ENCODE peak calls at places on chromosomes 7 and 10, in five cellular contexts. Z, E, K, C and P are unnamed samples.

GRCh38 chr7:151722533-151722932 is 154.4 kb downstream of the PRKAG2 start:
- DNase-seq in Z (no peak), E (no peak), K (no peak), C (no peak), P (no peak)

GRCh38 chr7:1952169-1952760 is 280.5 kb downstream of the MAD1L1 start:
- DNase-seq in Z (no peak), E (no peak), K (no peak), C (no peak), P (no peak)

GRCh38 chr10:123160311-123160980 is 6.2 kb downstream of the BUB3 start:
- DNase-seq in Z (peak; percentile 73), E (no peak), K (no peak), C (no peak), P (no peak)

GRCh38 chr10:69317175-69318086 is 39.1 kb downstream of the HK1 start:
- DNase-seq in Z (peak; percentile 57), E (no peak), K (no peak), C (no peak), P (no peak)

GRCh38 chr10:118342638-118343020 is 505 bp upstream of the FAM204A start:
- DNase-seq in Z (no peak), E (no peak), K (no peak), C (no peak), P (no peak)

GRCh38 chr10:122113161-122113944 is 124.4 kb downstream of the TACC2 start:
- DNase-seq in Z (no peak), E (peak; percentile 88), K (peak; percentile 89), C (peak; percentile 86), P (no peak)

GRCh38 chr10:15748137-15748536 is 28.4 kb upstream of the ITGA8 start:
- DNase-seq in Z (no peak), E (no peak), K (no peak), C (no peak), P (no peak)

GRCh38 chr7:70040971-70041766 is 442.9 kb downstream of the AUTS2 start:
- DNase-seq in Z (peak; percentile 28), E (peak; percentile 5), K (no peak), C (no peak), P (no peak)

GRCh38 chr10:15791816-15792524 is 68.3 kb downstream of the MINDY3 start:
- DNase-seq in Z (no peak), E (no peak), K (no peak), C (no peak), P (no peak)

GRCh38 chr10:112839928-112840654 is 110.0 kb upstream of the TCF7L2 start:
- DNase-seq in Z (no peak), E (no peak), K (no peak), C (no peak), P (no peak)

GRCh38 chr10:73076361-73077183 is 20.1 kb downstream of the P4HA1 start:
- DNase-seq in Z (peak; percentile 27), E (no peak), K (no peak), C (no peak), P (no peak)

GRCh38 chr10:115432188-115432819 is 339.1 kb downstream of the ATRNL1 start:
- DNase-seq in Z (peak; percentile 2), E (peak; percentile 2), K (no peak), C (no peak), P (no peak)

GRCh38 chr7:87570178-87570577 is 30.5 kb downstream of the ABCB1 start:
- DNase-seq in Z (no peak), E (no peak), K (no peak), C (no peak), P (no peak)

GRCh38 chr7:2529161-2530075 is 9.8 kb downstream of the LFNG start:
- DNase-seq in Z (peak; percentile 76), E (peak; percentile 59), K (peak; percentile 89), C (no peak), P (no peak)

GRCh38 chr7:16007911-16008310 is 321.4 kb upstream of the MEOX2 start:
- DNase-seq in Z (no peak), E (no peak), K (no peak), C (no peak), P (no peak)

GRCh38 chr7:28708033-28708451 is 250.1 kb downstream of the TRIL start:
- DNase-seq in Z (no peak), E (no peak), K (no peak), C (no peak), P (no peak)
- H3K4me3 ChIP-seq in Z (no peak overlapping the region), E (no peak overlapping the region), K (no peak overlapping the region), C (peak overlapping the region; percentile 8), P (no peak overlapping the region)

GRCh38 chr7:121182281-121182680 is 146.5 kb upstream of the WNT16 start:
- DNase-seq in Z (no peak), E (no peak), K (no peak), C (no peak), P (no peak)

GRCh38 chr7:121186746-121187145 is 142.1 kb upstream of the WNT16 start:
- DNase-seq in Z (no peak), E (no peak), K (no peak), C (no peak), P (no peak)

GRCh38 chr7:121181357-121181756 is 147.4 kb upstream of the WNT16 start:
- DNase-seq in Z (no peak), E (no peak), K (no peak), C (no peak), P (no peak)

GRCh38 chr7:121180436-121181063 is 148.2 kb upstream of the WNT16 start:
- DNase-seq in Z (peak; percentile 90), E (no peak), K (no peak), C (no peak), P (no peak)

GRCh38 chr7:121182902-121183301 is 145.9 kb upstream of the WNT16 start:
- DNase-seq in Z (no peak), E (no peak), K (no peak), C (no peak), P (no peak)
- H3K4me1 ChIP-seq in Z (peaks cover 63% of the 10 kb centered on the region), E (no peaks in the 10 kb centered on the region), K (no peaks in the 10 kb centered on the region), C (no peaks in the 10 kb centered on the region), P (no peaks in the 10 kb centered on the region)

GRCh38 chr7:107152011-107152410 is 16.8 kb upstream of the HBP1 start:
- DNase-seq in Z (no peak), E (no peak), K (no peak), C (no peak), P (no peak)

GRCh38 chr7:107151538-107151937 is 17.3 kb upstream of the HBP1 start:
- DNase-seq in Z (no peak), E (no peak), K (no peak), C (no peak), P (no peak)

GRCh38 chr7:107158028-107158427 is 10.8 kb upstream of the HBP1 start:
- DNase-seq in Z (no peak), E (no peak), K (no peak), C (no peak), P (no peak)

GRCh38 chr7:107157091-107157490 is 11.7 kb upstream of the HBP1 start:
- DNase-seq in Z (no peak), E (no peak), K (no peak), C (no peak), P (no peak)

GRCh38 chr7:107154826-107155225 is 14.0 kb upstream of the HBP1 start:
- DNase-seq in Z (no peak), E (no peak), K (no peak), C (no peak), P (no peak)
- H3K27ac ChIP-seq in Z (no peak overlapping the region), E (no peak overlapping the region), K (no peak overlapping the region), C (no peak overlapping the region), P (no peak overlapping the region)

DNA sequence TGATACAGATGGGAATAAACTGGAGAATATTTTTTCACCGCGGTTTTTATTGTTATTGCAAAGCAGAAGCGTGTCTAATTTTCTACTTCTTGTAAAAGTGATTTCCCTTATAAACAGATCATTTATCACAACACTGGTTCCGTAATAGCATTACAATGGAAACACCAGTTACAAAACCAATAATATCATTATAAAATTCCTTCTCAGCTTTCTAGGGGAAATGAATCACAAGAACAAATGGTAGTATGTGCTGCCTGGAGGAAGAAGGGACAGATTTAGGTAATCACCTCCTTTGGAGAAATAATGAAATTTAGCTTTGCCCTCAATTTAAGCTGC is 2.4 kb upstream of the CCDC6 start:
- DNase-seq in Z (no peak), E (no peak), K (no peak), C (no peak), P (no peak)
- H3K4me3 ChIP-seq in Z (peak overlapping the region; percentile 100), E (peak overlapping the region; percentile 98), K (peak overlapping the region; percentile 75), C (peak overlapping the region; percentile 99), P (no peak overlapping the region)

DNA sequence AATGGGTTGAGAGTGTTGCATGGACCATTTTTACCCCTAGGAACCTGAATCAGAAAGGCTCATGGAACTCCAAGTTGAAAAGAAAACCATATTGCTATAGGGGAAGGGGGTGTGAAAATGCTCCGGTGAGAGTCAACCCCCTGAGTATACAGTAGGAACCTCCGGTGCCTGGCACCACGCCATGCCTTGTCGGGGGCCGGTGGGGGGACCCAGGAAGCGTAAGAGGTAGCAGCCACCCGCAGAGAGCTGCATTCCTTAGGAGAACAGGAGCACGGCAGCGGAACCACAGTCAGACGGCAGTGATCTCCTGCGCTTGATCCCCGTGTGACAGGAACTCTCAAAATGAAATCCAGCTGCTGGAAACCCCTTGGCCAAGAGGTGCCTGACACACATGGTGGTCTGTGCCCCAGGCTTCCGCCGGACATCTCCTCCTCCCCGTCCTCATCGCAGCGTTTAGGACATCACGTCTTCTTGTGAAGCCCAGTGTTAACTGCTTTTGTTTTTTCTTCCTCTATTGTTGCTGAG is 186.7 kb downstream of the CELF2 start:
- DNase-seq in Z (no peak), E (no peak), K (no peak), C (no peak), P (no peak)
- H3K4me1 ChIP-seq in Z (no peaks in the 10 kb centered on the region), E (no peaks in the 10 kb centered on the region), K (no peaks in the 10 kb centered on the region), C (peaks cover 3% of the 10 kb centered on the region), P (peaks cover 6% of the 10 kb centered on the region)

GRCh38 chr10:95437669-95438068 is 123.5 kb downstream of the SORBS1 start:
- DNase-seq in Z (no peak), E (no peak), K (no peak), C (no peak), P (no peak)

GRCh38 chr10:95430231-95430951 is 130.8 kb downstream of the SORBS1 start:
- DNase-seq in Z (peak; percentile 66), E (peak; percentile 70), K (no peak), C (peak; percentile 65), P (no peak)

GRCh38 chr10:95435548-95436279 is 125.5 kb downstream of the SORBS1 start:
- DNase-seq in Z (no peak), E (no peak), K (no peak), C (no peak), P (no peak)

GRCh38 chr10:95431900-95432342 is 129.2 kb downstream of the SORBS1 start:
- DNase-seq in Z (no peak), E (no peak), K (no peak), C (no peak), P (no peak)

DNA sequence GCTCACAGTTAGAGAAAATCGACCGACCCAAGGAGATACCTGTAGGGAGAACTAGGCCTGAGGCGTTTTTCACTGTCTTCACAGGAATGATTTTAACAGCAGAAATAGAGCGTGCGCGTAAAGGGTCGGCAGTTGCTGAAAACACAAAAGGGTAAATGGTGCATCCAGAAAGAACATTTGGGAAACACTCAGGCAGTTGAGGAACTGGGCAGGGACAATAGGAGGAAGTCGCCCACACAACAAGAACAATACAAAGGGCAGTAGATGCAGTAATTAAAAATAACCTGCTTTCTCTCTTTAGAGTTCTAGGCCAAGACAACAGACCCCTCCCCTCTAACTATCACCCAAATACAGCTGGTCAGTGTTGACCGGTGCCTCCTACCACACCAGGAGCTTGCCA is 126.6 kb downstream of the SORBS1 start:
- DNase-seq in Z (no peak), E (no peak), K (no peak), C (no peak), P (no peak)
- H3K27ac ChIP-seq in Z (no peak overlapping the region), E (no peak overlapping the region), K (peak overlapping the region; percentile 51), C (peak overlapping the region; percentile 27), P (no peak overlapping the region)

GRCh38 chr10:110170142-110170887 is 37.1 kb upstream of the MXI1 start:
- DNase-seq in Z (no peak), E (no peak), K (no peak), C (no peak), P (no peak)
- H3K4me3 ChIP-seq in Z (no peak overlapping the region), E (no peak overlapping the region), K (no peak overlapping the region), C (no peak overlapping the region), P (no peak overlapping the region)

GRCh38 chr7:84106291-84106690 is 88.3 kb downstream of the SEMA3A start:
- DNase-seq in Z (no peak), E (no peak), K (no peak), C (no peak), P (no peak)
- H3K4me1 ChIP-seq in Z (no peaks in the 10 kb centered on the region), E (no peaks in the 10 kb centered on the region), K (no peaks in the 10 kb centered on the region), C (no peaks in the 10 kb centered on the region), P (peaks cover 3% of the 10 kb centered on the region)